ENCODE peak calls at places on chromosomes 16 and 17, in eight cellular contexts. M is NCI-H2029; R is mucosa of descending colon; F is stimulated activated CD4-positive, alpha-beta T cell treated with anti-CD3 and anti-CD28 coated beads, Interleukin-1b, Interleukin-23, amount 100 ng/mL, for 1 hour; X is AG08395; T is anterior cingulate cortex; Y is body of pancreas; L is T1000. K is an unnamed sample.

GRCh38 chr16:85412911-85413520 is 200.1 kb upstream of the GSE1 start:
- DNase-seq in T (no peak), Y (no peak), X (no peak), M (no peak), R (peak), L (no peak), F (no peak), K (no peak)

GRCh38 chr16:20944861-20945390 is 44.4 kb downstream of the LYRM1 start:
- DNase-seq in F (no peak), R (no peak), L (no peak), Y (no peak), M (no peak), T (no peak), X (no peak), K (no peak)

GRCh38 chr16:77171750-77172635 is 19.0 kb upstream of the MON1B start:
- DNase-seq in R (no peak), T (no peak), L (no peak), M (peak), F (no peak), Y (peak), X (peak), K (peak)

GRCh38 chr17:27473190-27473747 is 17.0 kb downstream of the KSR1 start:
- DNase-seq in M (no peak), T (no peak), F (no peak), X (no peak), Y (no peak), L (no peak), R (no peak), K (no peak)

GRCh38 chr17:75514299-75515228 is 773 bp downstream of the CASKIN2 start:
- DNase-seq in L (peak), T (no peak), R (peak), F (no peak), Y (peak), M (no peak), X (no peak), K (peak)

GRCh38 chr16:6081320-6081976 is 983.9 kb upstream of the EEF2KMT start:
- DNase-seq in X (no peak), M (no peak), Y (peak), T (no peak), L (no peak), R (no peak), F (no peak), K (peak)

GRCh38 chr17:39668141-39668924 is at the start of gene PNMT:
- DNase-seq in R (peak), F (peak), T (no peak), X (peak), M (peak), Y (peak), L (no peak), K (peak)

GRCh38 chr17:79517812-79518211 is 93.0 kb downstream of the RBFOX3 start:
- DNase-seq in R (no peak), F (no peak), L (no peak), Y (no peak), M (no peak), T (no peak), X (no peak), K (no peak)

GRCh38 chr17:67582632-67583230 is 135.0 kb upstream of the NOL11 start:
- DNase-seq in X (no peak), T (no peak), M (peak), F (no peak), Y (peak), L (no peak), R (peak), K (no peak)

GRCh38 chr16:2968368-2968737 is 795 bp upstream of the PAQR4 start:
- DNase-seq in F (no peak), M (no peak), T (no peak), Y (no peak), L (no peak), R (peak), X (no peak), K (no peak)

GRCh38 chr16:85192233-85192632 is 80.0 kb upstream of the CIBAR2 start:
- DNase-seq in X (no peak), L (no peak), R (no peak), T (no peak), Y (no peak), M (no peak), F (no peak), K (no peak)

GRCh38 chr16:74903882-74904678 is 80.8 kb downstream of the WDR59 start:
- DNase-seq in Y (peak), X (no peak), F (no peak), T (no peak), M (no peak), L (no peak), R (no peak), K (no peak)

GRCh38 chr17:47687748-47688147 is 6.2 kb upstream of the TBKBP1 start:
- DNase-seq in M (no peak), L (no peak), T (no peak), Y (no peak), X (no peak), R (peak), F (no peak), K (no peak)

GRCh38 chr17:38344127-38344745 is 480 bp upstream of the GPR179 start:
- DNase-seq in Y (no peak), R (no peak), L (no peak), M (no peak), X (no peak), T (no peak), F (no peak), K (no peak)

GRCh38 chr16:50267151-50267631 is 840 bp downstream of the ADCY7 start:
- DNase-seq in X (no peak), R (peak), L (no peak), M (no peak), T (no peak), Y (no peak), F (no peak), K (no peak)

GRCh38 chr16:29154100-29154499 is 169.2 kb downstream of the LAT start:
- DNase-seq in F (no peak), X (no peak), M (no peak), T (no peak), Y (no peak), R (peak), L (no peak), K (no peak)

GRCh38 chr16:4015991-4016325 is 100.3 kb downstream of the ADCY9 start:
- DNase-seq in F (no peak), Y (no peak), X (no peak), L (no peak), T (no peak), M (no peak), R (no peak), K (no peak)

GRCh38 chr17:30363715-30364202 is 15.0 kb upstream of the CPD start:
- DNase-seq in M (no peak), R (peak), X (peak), F (peak), T (no peak), L (no peak), Y (peak), K (no peak)

GRCh38 chr17:34299918-34300600 is 14.5 kb downstream of the CCL11 start:
- DNase-seq in R (no peak), Y (no peak), F (no peak), M (no peak), T (no peak), X (peak), L (no peak), K (no peak)

GRCh38 chr16:48321307-48322036 is 63.7 kb downstream of the SIAH1 start:
- DNase-seq in R (no peak), F (no peak), Y (no peak), L (no peak), T (no peak), M (no peak), X (no peak), K (no peak)

GRCh38 chr17:61201211-61201610 is 198.4 kb upstream of the TBX2 start:
- DNase-seq in F (no peak), R (no peak), T (no peak), X (peak), L (peak), M (no peak), Y (no peak), K (peak)

GRCh38 chr17:45428954-45429337 is 3.7 kb downstream of the ARHGAP27 start:
- DNase-seq in L (no peak), F (no peak), M (no peak), T (no peak), Y (no peak), X (no peak), R (no peak), K (no peak)

GRCh38 chr16:80503144-80503543 is 37.6 kb upstream of the DYNLRB2 start:
- DNase-seq in M (no peak), Y (no peak), F (no peak), R (no peak), T (no peak), X (no peak), L (no peak), K (no peak)

GRCh38 chr17:79970576-79971068 is 65.0 kb downstream of the TBC1D16 start:
- DNase-seq in M (peak), R (peak), X (no peak), L (no peak), T (no peak), F (no peak), Y (peak), K (peak)

GRCh38 chr17:41682611-41683010 is 6.1 kb upstream of the EIF1 start:
- DNase-seq in F (no peak), X (no peak), T (no peak), Y (no peak), R (no peak), L (no peak), M (no peak), K (no peak)

GRCh38 chr16:62950351-62950750 is 914.1 kb upstream of the CDH8 start:
- DNase-seq in Y (no peak), R (no peak), T (no peak), L (no peak), F (no peak), M (no peak), X (no peak), K (no peak)

K was measured in hepatocyte.